ENCODE peak calls at places on chromosomes 3 and 15, in six cellular contexts. One of them, this sample, is unnamed. For H3K4me1, the result is how much of the 10 kb centered on the place peaks cover.

GRCh38 chr3:159123877-159124276 is 322.0 kb downstream of the MFSD1 start:
- DNase-seq in neuronal stem cell: no peak
- DNase-seq in mesendoderm: no peak
- DNase-seq in HepG2: no peak
- DNase-seq in psoas muscle: no peak
- DNase-seq in heart left ventricle: no peak
- DNase-seq in this sample: no peak

GRCh38 chr3:151839313-151839631 is 25.4 kb downstream of the AADAC start:
- DNase-seq in heart left ventricle: no peak
- DNase-seq in psoas muscle: no peak
- DNase-seq in HepG2: no peak
- DNase-seq in mesendoderm: no peak
- DNase-seq in neuronal stem cell: no peak
- DNase-seq in this sample: no peak

GRCh38 chr3:134645515-134645914 is 5.3 kb downstream of the KY start:
- DNase-seq in mesendoderm: no peak
- DNase-seq in HepG2: no peak
- DNase-seq in heart left ventricle: no peak
- DNase-seq in neuronal stem cell: no peak
- DNase-seq in psoas muscle: no peak
- DNase-seq in this sample: no peak

GRCh38 chr3:123285066-123285465 is 83.3 kb downstream of the SEC22A start:
- DNase-seq in heart left ventricle: no peak
- DNase-seq in neuronal stem cell: no peak
- DNase-seq in HepG2: no peak
- DNase-seq in mesendoderm: no peak
- DNase-seq in psoas muscle: peak
- DNase-seq in this sample: no peak

GRCh38 chr3:162602619-162603018 is 1106.0 kb downstream of the OTOL1 start:
- DNase-seq in mesendoderm: no peak
- DNase-seq in HepG2: no peak
- DNase-seq in psoas muscle: no peak
- DNase-seq in neuronal stem cell: no peak
- DNase-seq in heart left ventricle: no peak
- DNase-seq in this sample: no peak

GRCh38 chr3:22159004-22159695 is 408.1 kb upstream of the ZNF385D start:
- DNase-seq in neuronal stem cell: no peak
- DNase-seq in mesendoderm: no peak
- DNase-seq in heart left ventricle: no peak
- DNase-seq in psoas muscle: no peak
- DNase-seq in HepG2: peak
- DNase-seq in this sample: peak

GRCh38 chr3:164451083-164451910 is 627.0 kb downstream of the SI start:
- DNase-seq in psoas muscle: no peak
- DNase-seq in mesendoderm: peak
- DNase-seq in HepG2: no peak
- DNase-seq in heart left ventricle: peak
- DNase-seq in neuronal stem cell: no peak
- DNase-seq in this sample: no peak

GRCh38 chr15:79953951-79954444 is 17.0 kb downstream of the BCL2A1 start:
- DNase-seq in mesendoderm: no peak
- DNase-seq in HepG2: no peak
- DNase-seq in heart left ventricle: no peak
- DNase-seq in neuronal stem cell: no peak
- DNase-seq in psoas muscle: no peak
- DNase-seq in this sample: no peak

GRCh38 chr3:185914911-185915629 is 22.7 kb downstream of the TRA2B start:
- DNase-seq in heart left ventricle: no peak
- DNase-seq in HepG2: no peak
- DNase-seq in psoas muscle: no peak
- DNase-seq in neuronal stem cell: no peak
- DNase-seq in mesendoderm: no peak
- DNase-seq in this sample: no peak

GRCh38 chr3:89289791-89290190 is 182.4 kb downstream of the EPHA3 start:
- DNase-seq in heart left ventricle: no peak
- DNase-seq in neuronal stem cell: no peak
- DNase-seq in psoas muscle: no peak
- DNase-seq in HepG2: no peak
- DNase-seq in mesendoderm: no peak
- DNase-seq in this sample: no peak

GRCh38 chr3:186320862-186321568 is 41.0 kb downstream of the DGKG start:
- DNase-seq in mesendoderm: no peak
- DNase-seq in HepG2: no peak
- DNase-seq in psoas muscle: no peak
- DNase-seq in heart left ventricle: no peak
- DNase-seq in neuronal stem cell: no peak
- DNase-seq in this sample: no peak

GRCh38 chr15:78880242-78880533 is 7.5 kb downstream of the MORF4L1 start:
- DNase-seq in heart left ventricle: no peak
- DNase-seq in HepG2: no peak
- DNase-seq in mesendoderm: no peak
- DNase-seq in neuronal stem cell: no peak
- DNase-seq in psoas muscle: no peak
- DNase-seq in this sample: no peak

GRCh38 chr15:101684384-101684783 is 32.2 kb upstream of the TM2D3 start:
- DNase-seq in psoas muscle: no peak
- DNase-seq in mesendoderm: no peak
- DNase-seq in neuronal stem cell: no peak
- DNase-seq in HepG2: no peak
- DNase-seq in heart left ventricle: peak
- DNase-seq in this sample: no peak

GRCh38 chr15:76986743-76987142 is 8.2 kb upstream of the PSTPIP1 start:
- DNase-seq in psoas muscle: no peak
- DNase-seq in mesendoderm: no peak
- DNase-seq in HepG2: no peak
- DNase-seq in heart left ventricle: no peak
- DNase-seq in neuronal stem cell: no peak
- DNase-seq in this sample: no peak

GRCh38 chr3:123409443-123410148 is 39.3 kb downstream of the ADCY5 start:
- DNase-seq in mesendoderm: no peak
- DNase-seq in psoas muscle: no peak
- DNase-seq in neuronal stem cell: no peak
- DNase-seq in HepG2: no peak
- DNase-seq in heart left ventricle: no peak
- DNase-seq in this sample: peak

GRCh38 chr3:29183346-29184087 is 97.4 kb upstream of the RBMS3 start:
- DNase-seq in mesendoderm: no peak
- DNase-seq in neuronal stem cell: no peak
- DNase-seq in psoas muscle: no peak
- DNase-seq in HepG2: no peak
- DNase-seq in heart left ventricle: no peak
- DNase-seq in this sample: no peak

GRCh38 chr3:117409701-117410459 is 700.3 kb downstream of the TUSC7 start:
- DNase-seq in heart left ventricle: no peak
- DNase-seq in psoas muscle: no peak
- DNase-seq in HepG2: no peak
- DNase-seq in mesendoderm: no peak
- DNase-seq in neuronal stem cell: no peak
- DNase-seq in this sample: no peak

GRCh38 chr3:157133434-157134320 is 26.3 kb downstream of the CCNL1 start:
- DNase-seq in HepG2: no peak
- DNase-seq in psoas muscle: no peak
- DNase-seq in neuronal stem cell: no peak
- DNase-seq in heart left ventricle: no peak
- DNase-seq in mesendoderm: no peak
- DNase-seq in this sample: no peak
- H3K4me1 ChIP-seq in HepG2: half or more
- H3K4me1 ChIP-seq in psoas muscle: half or more
- H3K4me1 ChIP-seq in neuronal stem cell: under half
- H3K4me1 ChIP-seq in heart left ventricle: half or more
- H3K4me1 ChIP-seq in mesendoderm: under half
- H3K4me1 ChIP-seq in this sample: under half

GRCh38 chr3:172104471-172105072 is 65.2 kb downstream of the FNDC3B start:
- DNase-seq in heart left ventricle: no peak
- DNase-seq in HepG2: no peak
- DNase-seq in neuronal stem cell: peak
- DNase-seq in mesendoderm: peak
- DNase-seq in psoas muscle: no peak
- DNase-seq in this sample: no peak
- H3K4me1 ChIP-seq in heart left ventricle: half or more
- H3K4me1 ChIP-seq in HepG2: half or more
- H3K4me1 ChIP-seq in neuronal stem cell: under half
- H3K4me1 ChIP-seq in mesendoderm: under half
- H3K4me1 ChIP-seq in psoas muscle: half or more
- H3K4me1 ChIP-seq in this sample: under half

GRCh38 chr3:76970006-76970680 is 69.8 kb upstream of the ROBO2 start:
- DNase-seq in mesendoderm: peak
- DNase-seq in HepG2: no peak
- DNase-seq in heart left ventricle: no peak
- DNase-seq in psoas muscle: no peak
- DNase-seq in neuronal stem cell: no peak
- DNase-seq in this sample: no peak
- H3K4me1 ChIP-seq in mesendoderm: under half
- H3K4me1 ChIP-seq in HepG2: under half
- H3K4me1 ChIP-seq in heart left ventricle: under half
- H3K4me1 ChIP-seq in psoas muscle: under half
- H3K4me1 ChIP-seq in neuronal stem cell: under half
- H3K4me1 ChIP-seq in this sample: under half

DNA sequence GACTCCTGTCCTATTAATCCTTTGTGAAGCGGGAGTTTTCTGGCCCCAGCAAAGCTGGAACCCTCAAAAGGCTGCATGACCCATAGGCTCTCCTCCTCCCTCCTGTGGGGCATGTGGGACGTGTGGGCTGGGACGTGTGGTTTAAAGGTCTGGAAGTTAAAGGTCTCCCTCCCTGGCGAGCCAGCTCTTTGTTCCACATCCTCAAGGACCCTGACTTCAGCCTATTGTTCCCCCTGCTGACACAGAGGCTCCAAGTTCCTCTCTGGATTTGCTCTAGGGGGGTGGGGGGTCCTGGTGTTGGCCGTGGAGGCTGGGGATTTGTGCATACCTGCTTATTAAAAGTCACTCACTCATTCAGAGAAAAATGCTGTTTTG is 44.2 kb downstream of the SMAD6 start:
- DNase-seq in neuronal stem cell: no peak
- DNase-seq in mesendoderm: no peak
- DNase-seq in psoas muscle: no peak
- DNase-seq in HepG2: no peak
- DNase-seq in heart left ventricle: no peak
- DNase-seq in this sample: no peak
- H3K4me1 ChIP-seq in neuronal stem cell: under half
- H3K4me1 ChIP-seq in mesendoderm: under half
- H3K4me1 ChIP-seq in psoas muscle: under half
- H3K4me1 ChIP-seq in HepG2: half or more
- H3K4me1 ChIP-seq in heart left ventricle: half or more
- H3K4me1 ChIP-seq in this sample: under half

GRCh38 chr3:51394541-51394940 is 3.5 kb downstream of the RBM15B start:
- DNase-seq in heart left ventricle: no peak
- DNase-seq in HepG2: no peak
- DNase-seq in psoas muscle: no peak
- DNase-seq in mesendoderm: no peak
- DNase-seq in neuronal stem cell: no peak
- DNase-seq in this sample: no peak
- H3K4me1 ChIP-seq in heart left ventricle: half or more
- H3K4me1 ChIP-seq in HepG2: under half
- H3K4me1 ChIP-seq in psoas muscle: under half
- H3K4me1 ChIP-seq in mesendoderm: under half
- H3K4me1 ChIP-seq in neuronal stem cell: under half
- H3K4me1 ChIP-seq in this sample: under half

DNA sequence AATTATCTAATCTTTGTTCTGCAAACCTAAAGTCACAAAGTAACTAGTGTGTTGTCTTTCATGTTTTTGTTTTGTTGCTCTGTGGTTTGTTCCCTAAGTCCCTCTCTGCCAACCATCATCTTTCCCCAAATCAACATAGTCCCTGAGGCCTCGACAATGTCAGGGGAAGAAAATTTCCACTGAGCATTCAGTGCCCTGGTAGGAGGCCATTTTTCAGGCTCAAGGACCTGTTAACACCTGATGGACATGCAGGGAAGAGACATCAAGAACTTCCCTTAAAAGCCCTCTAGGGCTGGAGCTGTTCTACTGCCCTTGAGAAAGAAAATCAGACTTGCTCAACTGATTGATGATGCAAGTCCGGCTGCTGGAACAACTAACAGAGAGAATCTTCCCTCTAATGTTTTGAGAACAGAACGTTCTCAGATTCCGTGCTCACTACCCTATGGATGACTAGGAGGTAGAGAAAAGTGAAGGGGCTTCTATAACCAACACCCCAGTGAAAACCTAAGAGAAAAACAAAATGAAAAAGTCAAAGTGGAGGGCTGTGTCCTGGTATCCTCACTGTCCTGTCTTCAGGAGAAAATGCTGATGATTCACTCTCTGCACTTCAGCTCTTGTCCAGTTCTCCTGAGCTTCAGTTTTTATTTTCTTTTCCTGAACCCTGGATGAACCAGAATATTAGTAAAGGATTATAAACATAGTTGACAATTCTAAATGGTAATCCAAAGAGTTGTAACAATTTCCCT is 373.1 kb downstream of the FOXP1 start:
- DNase-seq in psoas muscle: no peak
- DNase-seq in heart left ventricle: no peak
- DNase-seq in HepG2: peak
- DNase-seq in mesendoderm: peak
- DNase-seq in neuronal stem cell: no peak
- DNase-seq in this sample: no peak
- H3K4me1 ChIP-seq in psoas muscle: under half
- H3K4me1 ChIP-seq in heart left ventricle: under half
- H3K4me1 ChIP-seq in HepG2: half or more
- H3K4me1 ChIP-seq in mesendoderm: under half
- H3K4me1 ChIP-seq in neuronal stem cell: under half
- H3K4me1 ChIP-seq in this sample: under half